ENCODE peak calls at places on chromosomes 4 and X, in nine cellular contexts. Z is cardiac muscle cell, P is fibroblast of lung, V is thyroid gland, O is suprapubic skin, C is neural progenitor cell, N is PC-9, Q is heart right ventricle, E is tibial nerve. J is an unnamed sample. For H3K4me1, the result is how much of the 10 kb centered on the place peaks cover.

GRCh38 chrX:8760021-8760420 is 28.1 kb upstream of the ANOS1 start:
- DNase-seq in V (no peak), O (no peak), Z (no peak), Q (no peak), E (no peak), C (no peak), P (peak), N (no peak), J (no peak)

GRCh38 chr4:180363817-180364216 is 1879.4 kb upstream of the TENM3 start:
- DNase-seq in Z (no peak), O (no peak), V (no peak), N (no peak), C (no peak), Q (no peak), E (no peak), P (no peak), J (no peak)

GRCh38 chrX:35380808-35381700 is 417.1 kb upstream of the MAGEB16 start:
- DNase-seq in N (no peak), Z (peak), Q (no peak), E (no peak), C (peak), O (no peak), V (peak), P (peak), J (peak)

GRCh38 chrX:103918050-103918449 is 44.4 kb upstream of the TMSB15B start:
- DNase-seq in O (no peak), C (peak), V (peak), N (no peak), Z (peak), E (peak), P (peak), Q (peak), J (peak)

GRCh38 chr4:74042681-74043080 is 4.2 kb upstream of the CXCL3 start:
- DNase-seq in E (no peak), N (no peak), O (no peak), P (no peak), C (no peak), Q (no peak), V (no peak), Z (no peak), J (no peak)

GRCh38 chrX:119573840-119574393 is 446 bp upstream of the UBE2A start:
- DNase-seq in N (peak), V (peak), E (no peak), P (peak), Q (peak), C (no peak), O (peak), Z (peak), J (peak)

GRCh38 chr4:77193511-77194236 is 36.7 kb downstream of the CCNG2 start:
- DNase-seq in O (peak), Z (no peak), P (no peak), V (peak), Q (peak), E (peak), N (no peak), C (peak), J (peak)

GRCh38 chr4:25982962-25983361 is 68.9 kb downstream of the SMIM20 start:
- DNase-seq in C (no peak), P (peak), N (no peak), Q (no peak), E (no peak), O (no peak), V (no peak), Z (no peak), J (no peak)

GRCh38 chr4:100284302-100284701 is 94.0 kb upstream of the DDIT4L start:
- DNase-seq in N (no peak), Q (no peak), E (no peak), Z (no peak), V (no peak), O (no peak), P (no peak), C (no peak), J (no peak)

GRCh38 chr4:128386761-128387599 is 99.4 kb upstream of the PGRMC2 start:
- DNase-seq in C (no peak), N (peak), E (peak), O (peak), Q (peak), Z (no peak), P (peak), V (peak), J (peak)

GRCh38 chr4:52842788-52843187 is 19.3 kb upstream of the RASL11B start:
- DNase-seq in V (no peak), O (no peak), E (no peak), Z (no peak), P (no peak), N (no peak), Q (no peak), C (peak), J (no peak)

GRCh38 chr4:8706221-8707044 is 113.9 kb downstream of the CPZ start:
- DNase-seq in E (peak), O (peak), P (no peak), Z (no peak), N (no peak), C (no peak), Q (no peak), V (no peak), J (no peak)

GRCh38 chr4:16205298-16206164 is 20.7 kb downstream of the TAPT1 start:
- DNase-seq in N (no peak), V (no peak), Q (no peak), Z (peak), O (no peak), E (no peak), C (peak), P (no peak), J (no peak)

GRCh38 chrX:119762718-119763117 is 4.3 kb downstream of the SOWAHD start:
- DNase-seq in Z (no peak), E (no peak), Q (no peak), V (no peak), O (no peak), C (no peak), N (no peak), P (peak), J (no peak)

GRCh38 chr4:5435201-5435600 is 273.2 kb downstream of the EVC2 start:
- DNase-seq in E (no peak), V (no peak), P (no peak), O (no peak), Z (no peak), C (peak), Q (no peak), N (no peak), J (no peak)

GRCh38 chr4:179095585-179096228 is 1653.5 kb upstream of the AGA start:
- DNase-seq in N (no peak), V (no peak), O (no peak), Q (peak), Z (peak), P (peak), E (no peak), C (peak), J (peak)

GRCh38 chr4:138851626-138852443 is 163.7 kb upstream of the NOCT start:
- DNase-seq in E (no peak), V (no peak), P (peak), Z (no peak), O (no peak), C (peak), N (no peak), Q (no peak), J (no peak)

GRCh38 chr4:68368566-68369473 is 18.9 kb upstream of the YTHDC1 start:
- DNase-seq in P (peak), Z (no peak), N (peak), V (no peak), Q (no peak), C (no peak), E (no peak), O (no peak), J (no peak)

GRCh38 chr4:6324999-6325790 is 55.5 kb downstream of the WFS1 start:
- DNase-seq in Q (peak), O (no peak), Z (no peak), V (peak), P (peak), N (no peak), E (no peak), C (peak), J (no peak)

GRCh38 chr4:10734697-10735096 is 50.1 kb upstream of the CLNK start:
- DNase-seq in Z (no peak), V (no peak), Q (no peak), P (no peak), C (no peak), N (no peak), O (no peak), E (no peak), J (no peak)

GRCh38 chr4:103091601-103092223 is 7.9 kb downstream of the BDH2 start:
- DNase-seq in P (peak), Q (no peak), Z (peak), E (no peak), N (peak), V (peak), O (no peak), C (peak), J (peak)

GRCh38 chr4:112523008-112523440 is 7.0 kb upstream of the NEUROG2 start:
- DNase-seq in O (no peak), E (no peak), Z (peak), Q (no peak), V (no peak), C (peak), N (no peak), P (peak), J (peak)

GRCh38 chr4:108681321-108681809 is 31.0 kb downstream of the OSTC start:
- DNase-seq in E (no peak), P (no peak), Q (no peak), O (no peak), N (no peak), Z (no peak), C (no peak), V (no peak), J (no peak)

GRCh38 chr4:103008875-103009729 is 10.4 kb downstream of the SLC9B1 start:
- DNase-seq in Z (peak), E (no peak), O (no peak), P (peak), C (peak), V (no peak), N (peak), Q (peak), J (peak)

GRCh38 chrX:69055193-69055592 is 110.1 kb downstream of the PJA1 start:
- DNase-seq in Q (no peak), E (no peak), O (no peak), P (no peak), V (no peak), Z (no peak), N (no peak), C (no peak), J (no peak)

GRCh38 chr4:108303488-108304177 is 134.9 kb upstream of the LEF1 start:
- DNase-seq in N (peak), Q (no peak), Z (no peak), O (no peak), E (no peak), P (peak), V (no peak), C (no peak), J (no peak)

GRCh38 chrX:154374361-154375155 is at the start of gene FLNA:
- DNase-seq in Z (peak), V (peak), C (peak), E (no peak), Q (no peak), N (no peak), O (no peak), P (peak), J (peak)

GRCh38 chrX:109879991-109880390 is 122.9 kb upstream of the TMEM164 start:
- DNase-seq in P (no peak), V (no peak), Q (no peak), N (no peak), C (no peak), E (no peak), Z (no peak), O (no peak), J (no peak)

GRCh38 chrX:109886122-109886761 is 116.7 kb upstream of the TMEM164 start:
- DNase-seq in O (no peak), E (no peak), Z (peak), Q (peak), N (no peak), V (peak), C (peak), P (peak), J (peak)

GRCh38 chrX:109875831-109876230 is 127.1 kb upstream of the TMEM164 start:
- DNase-seq in E (no peak), N (no peak), Z (no peak), O (no peak), V (no peak), C (no peak), P (no peak), Q (no peak), J (no peak)

GRCh38 chrX:109880629-109881028 is 122.3 kb upstream of the TMEM164 start:
- DNase-seq in C (no peak), E (no peak), Q (no peak), P (no peak), O (no peak), V (no peak), N (no peak), Z (no peak), J (no peak)
- H3K4me1 ChIP-seq in C (under half), E (under half), Q (under half), P (under half), O (under half), V (under half), N (under half), Z (under half), J (under half)

GRCh38 chrX:50648151-50648550 is 165.8 kb downstream of the SHROOM4 start:
- DNase-seq in Z (no peak), E (no peak), C (no peak), N (no peak), Q (no peak), P (peak), O (no peak), V (no peak), J (no peak)

GRCh38 chrX:50638123-50638522 is 167.5 kb upstream of the DGKK start:
- DNase-seq in C (no peak), Q (peak), P (peak), V (peak), O (no peak), E (no peak), Z (no peak), N (no peak), J (no peak)

GRCh38 chrX:50644496-50644895 is 169.5 kb downstream of the SHROOM4 start:
- DNase-seq in P (no peak), N (no peak), Z (no peak), V (no peak), O (no peak), E (no peak), C (no peak), Q (no peak), J (no peak)

DNA sequence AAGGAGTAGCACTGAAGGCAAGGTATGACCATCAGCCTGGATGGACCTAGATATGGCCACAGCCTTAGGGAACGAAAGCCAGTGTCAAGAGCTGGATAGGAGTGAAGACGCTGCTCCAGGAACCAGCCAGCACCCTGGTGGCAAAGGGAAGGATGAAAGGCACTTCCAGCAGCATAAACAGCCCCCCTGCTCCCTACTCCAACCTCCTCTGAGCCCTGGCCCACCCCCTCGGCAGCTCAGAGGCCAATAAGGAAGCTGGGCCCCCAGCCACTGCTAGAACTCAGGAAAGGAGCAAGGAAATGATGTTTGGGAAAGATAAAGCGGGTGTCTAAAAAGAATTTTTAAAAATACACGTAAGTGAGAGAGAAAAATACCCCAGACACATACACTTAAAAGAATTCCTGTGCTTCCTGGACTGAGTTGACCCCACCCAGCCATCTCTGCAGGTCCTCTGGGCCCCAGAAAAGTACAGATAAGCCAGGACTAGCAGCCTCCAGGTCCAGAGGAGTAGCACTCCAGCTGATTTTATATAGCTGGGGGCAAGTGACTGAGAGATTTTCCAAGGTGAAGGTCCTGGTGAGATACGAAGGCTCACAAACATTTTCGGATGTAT is 170.4 kb downstream of the SHROOM4 start:
- DNase-seq in O (no peak), P (no peak), Q (peak), E (no peak), V (peak), C (no peak), N (no peak), Z (no peak), J (no peak)
- H3K27ac ChIP-seq in O (no peak), P (no peak), Q (peak), E (peak), V (no peak), C (no peak), N (no peak), Z (no peak), J (no peak)

DNA sequence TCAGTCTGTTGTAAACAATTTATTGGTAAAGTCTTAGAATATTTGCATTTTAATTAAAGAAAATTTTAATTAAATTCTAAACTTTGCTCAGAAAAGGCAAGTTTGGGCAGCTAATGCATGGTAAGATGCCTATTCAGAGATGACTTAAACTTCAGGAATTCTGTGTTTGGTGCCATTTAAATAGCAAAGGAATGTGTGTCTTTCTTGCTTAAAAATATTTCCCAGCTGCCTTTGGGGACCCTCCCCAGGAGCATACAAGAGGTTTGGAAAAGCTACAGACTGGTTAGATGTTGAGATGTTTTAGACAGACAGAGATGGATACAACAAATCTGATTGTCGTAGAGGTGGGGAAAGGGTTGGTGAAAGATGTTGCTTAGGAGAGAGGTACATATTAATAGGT is 36.5 kb downstream of the AFF2 start:
- DNase-seq in C (no peak), N (no peak), V (no peak), P (peak), O (no peak), Q (no peak), Z (no peak), E (no peak), J (no peak)
- H3K4me1 ChIP-seq in C (under half), N (under half), V (under half), P (under half), O (under half), Q (under half), Z (under half), E (under half), J (under half)

GRCh38 chrX:47194388-47194787 is 759 bp downstream of the UBA1 start:
- DNase-seq in O (no peak), Z (no peak), E (no peak), Q (no peak), C (no peak), N (no peak), P (no peak), V (no peak), J (no peak)
- H3K27ac ChIP-seq in O (peak), Z (peak), E (peak), Q (peak), C (peak), N (peak), P (peak), V (peak), J (peak)

DNA sequence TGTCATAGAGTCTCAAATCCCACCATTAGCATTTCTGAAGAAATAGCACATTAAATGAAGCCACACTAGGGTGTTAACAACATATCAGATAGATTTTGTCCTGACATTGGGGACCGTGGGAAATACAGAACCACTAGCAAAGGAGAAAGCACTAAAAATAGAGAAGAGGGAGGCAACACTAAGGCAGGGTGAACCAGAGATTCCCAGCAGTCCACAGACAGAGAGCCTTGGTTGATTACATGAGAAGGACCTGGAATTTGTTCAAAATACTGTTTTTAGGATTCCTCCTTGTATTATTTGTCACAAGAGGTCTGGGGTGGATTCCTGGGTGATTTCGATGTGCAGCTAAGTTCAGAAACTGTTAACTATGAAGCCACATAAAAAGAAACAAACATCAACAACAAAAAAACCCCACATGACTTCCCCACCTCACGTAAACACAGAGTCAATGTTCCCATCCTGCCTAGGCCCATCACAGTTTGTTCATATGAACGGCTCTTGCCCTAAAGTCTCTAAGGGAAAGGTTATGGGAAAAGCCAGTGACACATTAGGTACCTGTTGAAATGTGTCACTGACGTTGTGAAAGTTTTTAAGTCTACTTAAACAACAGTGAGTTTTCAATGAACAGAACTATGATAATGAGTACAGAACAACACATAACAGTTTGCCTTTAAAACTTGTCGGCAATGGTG is 23.6 kb upstream of the GRSF1 start:
- DNase-seq in Z (peak), N (no peak), Q (no peak), P (no peak), C (no peak), E (no peak), O (no peak), V (no peak), J (no peak)
- H3K4me1 ChIP-seq in Z (under half), N (under half), Q (under half), P (under half), C (under half), E (under half), O (under half), V (under half), J (under half)

GRCh38 chr4:20646287-20646686 is 54.0 kb upstream of the PACRGL start:
- DNase-seq in Q (no peak), O (no peak), Z (no peak), E (no peak), P (no peak), N (no peak), V (no peak), C (no peak), J (no peak)
- H3K27ac ChIP-seq in Q (no peak), O (no peak), Z (no peak), E (no peak), P (no peak), N (no peak), V (no peak), C (no peak), J (no peak)

J was measured in testis.